ENCODE peak calls at places on chromosomes 3 and 15, in five cellular contexts. One of them, this sample, is unnamed.

GRCh38 chr15:59678171-59678570 is 10.9 kb downstream of the BNIP2 start:
- DNase-seq in epithelial cell of esophagus: no peak
- DNase-seq in mucosa of gallbladder: no peak
- DNase-seq in hypothalamus: no peak
- DNase-seq in stimulated activated CD8-positive, alpha-beta memory T cell treated with anti-CD3 and anti-CD28 coated beads, Interleukin-7, amount 100 ng/mL, for 24 hours: no peak
- DNase-seq in this sample: no peak

GRCh38 chr15:82750831-82751181 is 41.1 kb upstream of the AP3B2 start:
- DNase-seq in epithelial cell of esophagus: peak
- DNase-seq in mucosa of gallbladder: no peak
- DNase-seq in hypothalamus: no peak
- DNase-seq in stimulated activated CD8-positive, alpha-beta memory T cell treated with anti-CD3 and anti-CD28 coated beads, Interleukin-7, amount 100 ng/mL, for 24 hours: no peak
- DNase-seq in this sample: no peak

GRCh38 chr15:77942611-77943211 is 134.8 kb downstream of the TBC1D2B start:
- DNase-seq in epithelial cell of esophagus: no peak
- DNase-seq in mucosa of gallbladder: no peak
- DNase-seq in hypothalamus: no peak
- DNase-seq in stimulated activated CD8-positive, alpha-beta memory T cell treated with anti-CD3 and anti-CD28 coated beads, Interleukin-7, amount 100 ng/mL, for 24 hours: no peak
- DNase-seq in this sample: no peak

GRCh38 chr15:39586387-39587171 is 5.7 kb downstream of the THBS1 start:
- DNase-seq in epithelial cell of esophagus: peak
- DNase-seq in mucosa of gallbladder: no peak
- DNase-seq in hypothalamus: no peak
- DNase-seq in stimulated activated CD8-positive, alpha-beta memory T cell treated with anti-CD3 and anti-CD28 coated beads, Interleukin-7, amount 100 ng/mL, for 24 hours: no peak
- DNase-seq in this sample: no peak

GRCh38 chr3:99875573-99875924 is 57.9 kb downstream of the CMSS1 start:
- DNase-seq in epithelial cell of esophagus: peak
- DNase-seq in mucosa of gallbladder: no peak
- DNase-seq in hypothalamus: no peak
- DNase-seq in stimulated activated CD8-positive, alpha-beta memory T cell treated with anti-CD3 and anti-CD28 coated beads, Interleukin-7, amount 100 ng/mL, for 24 hours: no peak
- DNase-seq in this sample: no peak

GRCh38 chr3:130787422-130788068 is 40.9 kb upstream of the PIK3R4 start:
- DNase-seq in epithelial cell of esophagus: no peak
- DNase-seq in mucosa of gallbladder: no peak
- DNase-seq in hypothalamus: no peak
- DNase-seq in stimulated activated CD8-positive, alpha-beta memory T cell treated with anti-CD3 and anti-CD28 coated beads, Interleukin-7, amount 100 ng/mL, for 24 hours: no peak
- DNase-seq in this sample: no peak

GRCh38 chr3:18351823-18352744 is 73.1 kb downstream of the SATB1 start:
- DNase-seq in epithelial cell of esophagus: no peak
- DNase-seq in mucosa of gallbladder: no peak
- DNase-seq in hypothalamus: no peak
- DNase-seq in stimulated activated CD8-positive, alpha-beta memory T cell treated with anti-CD3 and anti-CD28 coated beads, Interleukin-7, amount 100 ng/mL, for 24 hours: no peak
- DNase-seq in this sample: no peak

GRCh38 chr3:150230037-150230436 is 178.1 kb upstream of the TSC22D2 start:
- DNase-seq in epithelial cell of esophagus: no peak
- DNase-seq in mucosa of gallbladder: no peak
- DNase-seq in hypothalamus: no peak
- DNase-seq in stimulated activated CD8-positive, alpha-beta memory T cell treated with anti-CD3 and anti-CD28 coated beads, Interleukin-7, amount 100 ng/mL, for 24 hours: no peak
- DNase-seq in this sample: no peak

GRCh38 chr15:26261966-26262365 is 398.8 kb upstream of the ATP10A start:
- DNase-seq in epithelial cell of esophagus: no peak
- DNase-seq in mucosa of gallbladder: no peak
- DNase-seq in hypothalamus: no peak
- DNase-seq in stimulated activated CD8-positive, alpha-beta memory T cell treated with anti-CD3 and anti-CD28 coated beads, Interleukin-7, amount 100 ng/mL, for 24 hours: no peak
- DNase-seq in this sample: no peak

GRCh38 chr15:83747050-83747717 is 93.3 kb downstream of the ADAMTSL3 start:
- DNase-seq in epithelial cell of esophagus: peak
- DNase-seq in mucosa of gallbladder: peak
- DNase-seq in hypothalamus: no peak
- DNase-seq in stimulated activated CD8-positive, alpha-beta memory T cell treated with anti-CD3 and anti-CD28 coated beads, Interleukin-7, amount 100 ng/mL, for 24 hours: no peak
- DNase-seq in this sample: no peak

GRCh38 chr15:65870889-65871533 is 1.7 kb downstream of the RAB11A start:
- DNase-seq in epithelial cell of esophagus: peak
- DNase-seq in mucosa of gallbladder: no peak
- DNase-seq in hypothalamus: no peak
- DNase-seq in stimulated activated CD8-positive, alpha-beta memory T cell treated with anti-CD3 and anti-CD28 coated beads, Interleukin-7, amount 100 ng/mL, for 24 hours: no peak
- DNase-seq in this sample: no peak

GRCh38 chr3:29512620-29513019 is 231.7 kb downstream of the RBMS3 start:
- DNase-seq in epithelial cell of esophagus: no peak
- DNase-seq in mucosa of gallbladder: no peak
- DNase-seq in hypothalamus: no peak
- DNase-seq in stimulated activated CD8-positive, alpha-beta memory T cell treated with anti-CD3 and anti-CD28 coated beads, Interleukin-7, amount 100 ng/mL, for 24 hours: no peak
- DNase-seq in this sample: no peak

This sample was measured in thoracic aorta.